ENCODE peak calls at places on chromosomes 7 and 10, in ten cellular contexts. Z is GM23248; F is IMR-90; B is HCT116; Q is CD8-positive, alpha-beta T cell; J is A549; X is CD8-positive, alpha-beta memory T cell; H is heart right ventricle; I is neuronal stem cell; T is stomach. C is an unnamed sample. For H3K9me3, the result is how much of the 10 kb centered on the place peaks cover.

GRCh38 chr10:113450046-113450445 is 102.8 kb upstream of the HABP2 start:
- DNase-seq in Z (no peak), F (no peak), B (no peak), Q (no peak), J (no peak), X (no peak), H (no peak), I (no peak), T (no peak), C (no peak)

GRCh38 chr7:35755711-35756110 is 45.1 kb upstream of the SEPTIN7 start:
- DNase-seq in Z (no peak), F (no peak), B (no peak), Q (no peak), J (no peak), X (no peak), H (no peak), I (no peak), T (no peak), C (no peak)

GRCh38 chr10:15144788-15145187 is 23.7 kb downstream of the NMT2 start:
- DNase-seq in Z (peak), F (peak), B (no peak), Q (no peak), J (no peak), X (no peak), H (no peak), I (no peak), T (no peak), C (no peak)

GRCh38 chr7:2819161-2819953 is 24.8 kb downstream of the GNA12 start:
- DNase-seq in Z (no peak), F (no peak), B (no peak), Q (no peak), J (no peak), X (no peak), H (no peak), I (no peak), T (no peak), C (no peak)

GRCh38 chr10:61136151-61136550 is 192.2 kb upstream of the RHOBTB1 start:
- DNase-seq in Z (peak), F (peak), B (no peak), Q (no peak), J (no peak), X (no peak), H (no peak), I (no peak), T (no peak), C (no peak)

GRCh38 chr10:29470355-29470705 is 164.4 kb downstream of the SVIL start:
- DNase-seq in Z (no peak), F (no peak), B (no peak), Q (no peak), J (peak), X (no peak), H (peak), I (peak), T (no peak), C (peak)

GRCh38 chr10:49106451-49106850 is 8.9 kb downstream of the VSTM4 start:
- DNase-seq in Z (peak), F (no peak), B (no peak), Q (no peak), J (no peak), X (no peak), H (peak), I (no peak), T (no peak), C (peak)

GRCh38 chr10:106355450-106355849 is 809.1 kb downstream of the SORCS1 start:
- DNase-seq in Z (peak), F (no peak), B (no peak), Q (no peak), J (no peak), X (no peak), H (no peak), I (no peak), T (no peak), C (peak)

GRCh38 chr10:125161570-125162139 is 1.3 kb upstream of the CTBP2 start:
- DNase-seq in Z (no peak), F (peak), B (no peak), Q (no peak), J (no peak), X (no peak), H (peak), I (no peak), T (peak), C (no peak)

GRCh38 chr7:4052126-4052525 is 630.0 kb upstream of the FOXK1 start:
- DNase-seq in Z (no peak), F (no peak), B (no peak), Q (no peak), J (no peak), X (no peak), H (no peak), I (no peak), T (no peak), C (no peak)

GRCh38 chr7:45176886-45177731 is 19.5 kb downstream of the RAMP3 start:
- DNase-seq in Z (no peak), F (no peak), B (no peak), Q (no peak), J (no peak), X (no peak), H (no peak), I (no peak), T (no peak), C (no peak)

GRCh38 chr10:113486531-113486930 is 66.3 kb upstream of the HABP2 start:
- DNase-seq in Z (no peak), F (no peak), B (no peak), Q (no peak), J (no peak), X (no peak), H (no peak), I (no peak), T (no peak), C (no peak)

GRCh38 chr10:111856631-111857030 is 326.9 kb downstream of the GPAM start:
- DNase-seq in Z (peak), F (no peak), B (no peak), Q (no peak), J (no peak), X (no peak), H (no peak), I (no peak), T (no peak), C (no peak)

GRCh38 chr10:96130326-96130758 is 245 bp downstream of the ZNF518A start:
- DNase-seq in Z (peak), F (peak), B (no peak), Q (peak), J (peak), X (no peak), H (peak), I (no peak), T (peak), C (peak)
- H3K27ac ChIP-seq in Z (peak), F (peak), B (peak), Q (peak), J (peak), X (peak), H (peak), I (peak), T (peak), C (peak)

GRCh38 chr7:140653319-140654108 is 12.9 kb upstream of the DENND2A start:
- DNase-seq in Z (peak), F (peak), B (peak), Q (no peak), J (peak), X (no peak), H (peak), I (peak), T (peak), C (peak)
- H3K4me3 ChIP-seq in Z (no peak), F (no peak), B (no peak), Q (no peak), J (no peak), X (no peak), H (no peak), I (no peak), T (no peak), C (no peak)

DNA sequence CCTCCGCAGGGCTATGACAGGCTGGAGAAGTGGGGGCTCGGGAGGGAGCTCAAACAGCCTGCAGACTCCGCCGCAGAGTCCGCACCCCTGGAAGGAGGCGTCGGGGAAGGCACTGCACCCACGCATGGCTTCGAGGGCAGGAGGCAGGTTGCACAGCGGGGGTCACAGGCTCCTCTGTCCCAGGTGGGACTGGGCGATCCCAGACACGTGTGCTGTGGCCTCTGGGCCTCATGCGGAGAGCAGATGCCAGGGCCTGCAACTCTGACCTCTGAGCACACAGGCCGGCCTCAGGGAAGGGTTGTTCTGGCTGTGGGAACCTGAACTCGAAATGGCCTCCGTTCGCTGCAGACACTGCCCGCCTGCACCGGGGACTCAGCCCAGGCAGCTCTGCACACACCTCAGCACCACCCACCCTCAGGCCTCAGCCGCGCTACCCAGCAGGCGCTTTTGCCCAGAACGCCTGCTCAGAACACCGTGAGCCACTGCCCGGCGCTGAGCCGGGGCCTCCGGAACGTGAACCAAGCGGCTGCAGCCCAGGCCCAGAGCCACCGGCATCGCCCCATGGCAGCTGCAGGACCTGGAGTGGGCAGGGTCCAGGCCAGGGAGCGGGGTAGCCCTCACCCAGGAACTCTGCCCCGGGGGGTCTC is 71.8 kb upstream of the ADGRA1 start:
- DNase-seq in Z (no peak), F (no peak), B (no peak), Q (no peak), J (no peak), X (no peak), H (peak), I (no peak), T (no peak), C (no peak)
- H3K9me3 ChIP-seq in Z (under half), F (under half), B (under half), Q (under half), J (under half), X (under half), H (under half), I (under half), T (under half), C (under half)

GRCh38 chr10:122020202-122020601 is 31.2 kb downstream of the TACC2 start:
- DNase-seq in Z (no peak), F (no peak), B (no peak), Q (no peak), J (no peak), X (no peak), H (no peak), I (no peak), T (no peak), C (no peak)

GRCh38 chr10:122019414-122019975 is 30.5 kb downstream of the TACC2 start:
- DNase-seq in Z (no peak), F (no peak), B (no peak), Q (no peak), J (no peak), X (no peak), H (no peak), I (peak), T (peak), C (no peak)

GRCh38 chr10:122021421-122021820 is 32.5 kb downstream of the TACC2 start:
- DNase-seq in Z (peak), F (peak), B (no peak), Q (no peak), J (no peak), X (no peak), H (no peak), I (no peak), T (peak), C (peak)

GRCh38 chr10:122022276-122022675 is 33.3 kb downstream of the TACC2 start:
- DNase-seq in Z (no peak), F (no peak), B (no peak), Q (no peak), J (no peak), X (no peak), H (no peak), I (no peak), T (no peak), C (no peak)

GRCh38 chr10:122021828-122022227 is 32.9 kb downstream of the TACC2 start:
- DNase-seq in Z (no peak), F (no peak), B (no peak), Q (no peak), J (no peak), X (no peak), H (no peak), I (no peak), T (no peak), C (no peak)
- H3K27ac ChIP-seq in Z (no peak), F (no peak), B (no peak), Q (no peak), J (no peak), X (no peak), H (peak), I (no peak), T (peak), C (no peak)

GRCh38 chr7:151900591-151901312 is 23.8 kb upstream of the PRKAG2 start:
- DNase-seq in Z (peak), F (no peak), B (no peak), Q (no peak), J (no peak), X (no peak), H (no peak), I (no peak), T (no peak), C (no peak)
- H3K4me3 ChIP-seq in Z (peak), F (no peak), B (no peak), Q (no peak), J (no peak), X (no peak), H (no peak), I (no peak), T (no peak), C (no peak)

C was measured in cardiac muscle cell.